ENCODE peak calls at places on chromosome 22, in ten cellular contexts. D is HEK293T, I is germinal center, F is coronary artery, C is endothelial cell, B is pulmonary artery endothelial cell, Q is BJ, X is psoas muscle, Y is NCI-H1930, K is sciatic nerve. H is an unnamed sample.

GRCh38 chr22:35589071-35589735 is 27.9 kb downstream of the MB start:
- DNase-seq in D (no peak), I (no peak), F (no peak), C (no peak), B (no peak), Q (peak), X (peak), Y (no peak), K (no peak), H (peak)

GRCh38 chr22:45179276-45180049 is 15.7 kb downstream of the NUP50 start:
- DNase-seq in D (no peak), I (no peak), F (no peak), C (no peak), B (no peak), Q (no peak), X (no peak), Y (no peak), K (no peak), H (no peak)

GRCh38 chr22:27995801-27996528 is 76.9 kb upstream of the PITPNB start:
- DNase-seq in D (no peak), I (no peak), F (no peak), C (no peak), B (no peak), Q (no peak), X (peak), Y (no peak), K (peak), H (peak)

GRCh38 chr22:40484906-40485660 is 114.7 kb downstream of the SGSM3 start:
- DNase-seq in D (no peak), I (no peak), F (no peak), C (no peak), B (no peak), Q (no peak), X (no peak), Y (no peak), K (no peak), H (no peak)

GRCh38 chr22:50167689-50168489 is 2.6 kb upstream of the PANX2 start:
- DNase-seq in D (no peak), I (no peak), F (no peak), C (no peak), B (no peak), Q (no peak), X (no peak), Y (no peak), K (no peak), H (no peak)

GRCh38 chr22:45334068-45334467 is 24.3 kb downstream of the FAM118A start:
- DNase-seq in D (no peak), I (no peak), F (no peak), C (no peak), B (no peak), Q (no peak), X (no peak), Y (no peak), K (no peak), H (no peak)

GRCh38 chr22:33921576-33922181 is 1.4 kb upstream of the LARGE1 start:
- DNase-seq in D (peak), I (peak), F (peak), C (peak), B (no peak), Q (no peak), X (peak), Y (peak), K (peak), H (peak)

GRCh38 chr22:28179392-28179791 is 260.3 kb upstream of the PITPNB start:
- DNase-seq in D (no peak), I (no peak), F (no peak), C (no peak), B (no peak), Q (no peak), X (no peak), Y (no peak), K (no peak), H (no peak)